ENCODE peak calls at places on chromosomes 16 and 17, in nine cellular contexts. P, O, R, J, U, E, Z, W and F are unnamed samples.

GRCh38 chr16:4895366-4895765 is 41.6 kb downstream of the PPL start:
- DNase-seq in O (no peak), R (no peak), P (no peak), J (no peak), Z (no peak), E (no peak), U (no peak), W (no peak), F (no peak)

GRCh38 chr16:53876811-53877210 is 172.9 kb downstream of the FTO start:
- DNase-seq in P (no peak), O (no peak), W (no peak), Z (no peak), R (no peak), U (no peak), J (no peak), E (no peak), F (no peak)

GRCh38 chr17:36674278-36674650 is 72.9 kb downstream of the MRM1 start:
- DNase-seq in Z (no peak), R (no peak), O (no peak), J (no peak), E (peak; percentile 31), W (no peak), P (no peak), U (no peak), F (no peak)

GRCh38 chr16:28937222-28937876 is 5.6 kb downstream of the CD19 start:
- DNase-seq in Z (no peak), O (no peak), U (no peak), R (no peak), W (no peak), P (no peak), J (no peak), E (no peak), F (no peak)

GRCh38 chr17:56834380-56835258 is 668 bp downstream of the DGKE start:
- DNase-seq in Z (no peak), R (no peak), W (peak; percentile 67), P (peak; percentile 43), U (peak; percentile 53), J (peak; percentile 81), E (peak; percentile 45), O (no peak), F (no peak)

GRCh38 chr17:46911311-46911710 is 11.6 kb upstream of the GOSR2 start:
- DNase-seq in R (no peak), Z (no peak), U (no peak), O (no peak), W (no peak), P (no peak), J (no peak), E (no peak), F (no peak)

GRCh38 chr16:11913425-11914079 is 2.2 kb downstream of the GSPT1 start:
- DNase-seq in J (no peak), U (no peak), P (no peak), E (peak; percentile 48), O (no peak), Z (no peak), W (no peak), R (no peak), F (no peak)

GRCh38 chr17:147796-148740 is 10.7 kb downstream of the SCGB1C2 start:
- DNase-seq in P (no peak), U (no peak), O (no peak), E (no peak), W (peak; percentile 18), Z (no peak), J (peak; percentile 49), R (no peak), F (no peak)

GRCh38 chr17:77320501-77321256 is 179.9 kb downstream of the SEC14L1 start:
- DNase-seq in R (no peak), J (peak; percentile 92), W (peak; percentile 48), O (peak; percentile 34), Z (no peak), P (no peak), E (no peak), U (no peak), F (peak; percentile 23)